ENCODE peak calls at places on chromosome 2, in seven cellular contexts. W, C, M, H, D, K and U are unnamed samples.

GRCh38 chr2:130302164-130302886 is 40.4 kb upstream of the IMP4 start:
- DNase-seq in D (no peak), M (no peak), W (no peak), H (no peak), C (no peak), K (no peak), U (no peak)

GRCh38 chr2:72579595-72580180 is 246.1 kb downstream of the EXOC6B start:
- DNase-seq in M (peak), D (no peak), K (peak), W (peak), C (peak), H (peak), U (peak)

GRCh38 chr2:197360744-197361156 is 50.2 kb upstream of the ANKRD44 start:
- DNase-seq in C (no peak), D (no peak), M (no peak), W (no peak), K (no peak), H (no peak), U (no peak)

GRCh38 chr2:20588918-20589871 is 61.7 kb downstream of the HS1BP3 start:
- DNase-seq in H (no peak), D (no peak), W (no peak), M (no peak), K (no peak), C (no peak), U (no peak)

GRCh38 chr2:148969585-148970180 is 68.8 kb upstream of the LYPD6B start:
- DNase-seq in W (no peak), C (no peak), D (no peak), H (no peak), M (no peak), K (no peak), U (no peak)

GRCh38 chr2:236131073-236131692 is 37.0 kb downstream of the GBX2 start:
- DNase-seq in D (no peak), M (no peak), K (no peak), C (no peak), W (no peak), H (no peak), U (no peak)

GRCh38 chr2:121561617-121562268 is 31.1 kb downstream of the RNU4ATAC start:
- DNase-seq in K (no peak), H (no peak), D (no peak), C (no peak), W (no peak), M (no peak), U (no peak)

GRCh38 chr2:191217580-191217979 is 27.6 kb upstream of the MYO1B start:
- DNase-seq in D (no peak), M (peak), W (no peak), K (no peak), C (peak), H (no peak), U (peak)

GRCh38 chr2:216989335-216990129 is 129.7 kb upstream of the TNP1 start:
- DNase-seq in K (no peak), C (peak), H (no peak), D (no peak), M (no peak), W (no peak), U (no peak)

GRCh38 chr2:118850901-118851268 is 3.4 kb upstream of the EN1 start:
- DNase-seq in M (no peak), K (no peak), C (no peak), H (no peak), W (no peak), D (no peak), U (peak)

GRCh38 chr2:118853647-118854367 is 6.4 kb upstream of the EN1 start:
- DNase-seq in H (no peak), D (no peak), M (no peak), C (no peak), K (no peak), W (no peak), U (peak)

GRCh38 chr2:118853129-118853640 is 5.7 kb upstream of the EN1 start:
- DNase-seq in W (no peak), H (no peak), C (no peak), K (no peak), M (no peak), D (no peak), U (no peak)

GRCh38 chr2:118851650-118852049 is 4.2 kb upstream of the EN1 start:
- DNase-seq in W (no peak), K (no peak), M (no peak), C (no peak), H (no peak), D (no peak), U (peak)

GRCh38 chr2:118852605-118853128 is 5.2 kb upstream of the EN1 start:
- DNase-seq in M (no peak), H (no peak), W (no peak), K (no peak), D (no peak), C (no peak), U (no peak)
- TF ChIP-seq EZH2 in M (peak), H (no peak), W (peak), K (peak), D (no peak), C (no peak), U (peak)

GRCh38 chr2:23745726-23746105 is 181.2 kb downstream of the ATAD2B start:
- DNase-seq in H (no peak), M (no peak), W (peak), C (no peak), D (no peak), K (peak), U (no peak)
- TF ChIP-seq POLR2AphosphoS5 in H (no peak), M (no peak), W (no peak), C (no peak), D (no peak), K (no peak), U (no peak)

DNA sequence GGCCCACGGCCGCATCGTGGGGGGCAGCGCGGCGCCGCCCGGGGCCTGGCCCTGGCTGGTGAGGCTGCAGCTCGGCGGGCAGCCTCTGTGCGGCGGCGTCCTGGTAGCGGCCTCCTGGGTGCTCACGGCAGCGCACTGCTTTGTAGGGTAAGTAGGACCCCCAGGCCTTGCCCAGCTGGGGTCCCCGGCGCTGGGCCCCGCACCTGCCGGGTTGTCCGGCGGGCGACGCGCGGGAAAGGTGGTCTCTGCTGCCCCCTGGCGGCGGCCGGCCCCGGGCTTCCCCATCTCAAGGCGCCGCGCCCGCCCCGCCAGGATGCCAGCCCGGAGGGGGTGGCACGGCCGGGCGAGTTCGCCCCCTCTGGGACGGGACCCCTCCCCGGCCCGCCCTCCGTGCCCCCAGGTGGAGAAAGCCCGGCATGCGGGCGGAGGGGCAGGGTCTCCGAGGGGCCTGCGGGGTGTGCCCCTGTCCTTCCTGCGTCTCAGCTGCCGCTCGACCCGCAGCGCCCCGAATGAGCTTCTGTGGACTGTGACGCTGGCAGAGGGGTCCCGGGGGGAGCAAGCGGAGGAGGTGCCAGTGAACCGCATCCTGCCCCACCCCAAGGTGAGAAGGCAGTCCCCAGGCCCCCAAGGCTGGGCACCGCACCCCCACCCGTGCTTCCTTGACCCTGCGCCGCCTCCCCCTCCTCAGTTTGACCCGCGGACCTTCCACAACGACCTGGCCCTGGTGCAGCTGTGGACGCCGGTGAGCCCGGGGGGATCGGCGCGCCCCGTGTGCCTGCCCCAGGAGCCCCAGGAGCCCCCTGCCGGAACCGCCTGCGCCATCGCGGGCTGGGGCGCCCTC is 2.0 kb downstream of the PRSS56 start:
- DNase-seq in D (no peak), M (no peak), H (no peak), K (no peak), W (peak), C (peak), U (peak)
- TF ChIP-seq EZH2 in D (no peak), M (no peak), H (no peak), K (no peak), W (no peak), C (no peak), U (peak)

DNA sequence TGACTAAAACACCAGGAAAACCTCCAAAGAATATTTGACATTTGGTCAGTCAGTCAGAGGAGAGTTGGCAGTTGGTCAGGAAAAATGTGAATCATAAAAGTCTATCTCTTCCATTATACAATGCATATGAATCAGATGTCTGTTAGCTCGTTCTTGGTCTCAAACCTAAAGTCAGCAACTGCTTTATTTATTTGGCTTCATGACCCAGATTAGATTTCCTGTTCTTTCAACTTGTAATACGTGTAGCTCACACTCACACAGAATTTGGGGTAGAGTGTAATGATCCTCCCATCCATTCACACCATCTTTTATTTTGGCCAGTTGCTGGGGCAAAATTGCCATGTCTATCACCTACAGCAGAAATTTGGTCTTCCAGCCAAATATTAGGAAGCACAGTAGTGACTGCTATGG is 81.9 kb upstream of the COL5A2 start:
- DNase-seq in K (no peak), W (peak), H (no peak), D (no peak), C (no peak), M (no peak), U (no peak)
- TF ChIP-seq POLR2AphosphoS5 in K (no peak), W (peak), H (no peak), D (no peak), C (no peak), M (no peak), U (no peak)

DNA sequence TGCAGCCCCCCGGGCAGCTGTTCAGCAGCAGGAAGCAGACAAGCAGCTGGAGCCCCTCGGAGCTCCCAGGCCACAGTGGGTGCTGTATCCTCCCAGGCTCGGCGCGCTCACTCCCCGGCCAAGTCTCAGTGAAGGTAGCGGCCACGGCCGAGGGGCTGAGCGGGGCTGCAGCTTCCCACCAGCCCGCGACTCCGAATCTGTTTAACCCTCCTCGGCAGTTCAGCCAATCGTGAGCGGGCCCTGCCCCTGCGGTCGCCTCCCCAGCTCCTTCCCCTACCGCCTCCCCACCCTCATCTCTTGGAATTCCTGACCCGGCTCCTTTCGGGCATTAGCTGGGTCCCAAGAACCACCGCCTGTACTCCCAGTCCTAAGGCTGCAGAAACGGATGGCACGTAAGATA is at the start of gene RESP18:
- DNase-seq in K (no peak), W (no peak), M (no peak), H (no peak), C (no peak), D (no peak), U (peak)
- TF ChIP-seq EZH2 in K (no peak), W (no peak), M (no peak), H (no peak), C (no peak), D (no peak), U (no peak)

GRCh38 chr2:200603972-200604371 is 18.2 kb downstream of the AOX1 start:
- DNase-seq in D (no peak), H (no peak), W (no peak), K (no peak), M (peak), C (no peak), U (no peak)
- TF ChIP-seq POLR2AphosphoS5 in D (no peak), H (no peak), W (no peak), K (no peak), M (no peak), C (no peak), U (no peak)

GRCh38 chr2:238320648-238321281 is 447 bp downstream of the TRAF3IP1 start:
- DNase-seq in K (no peak), W (no peak), D (no peak), H (no peak), M (no peak), C (peak), U (peak)
- TF ChIP-seq EZH2 in K (no peak), W (no peak), D (no peak), H (no peak), M (no peak), C (no peak), U (no peak)